ENCODE peak calls at places on chromosomes 6 and 20, in four cellular contexts. A is stimulated activated CD8-positive, alpha-beta memory T cell treated with anti-CD3 and anti-CD28 coated beads, Interleukin-2, amount 100 ng/mL, for 1 hour; Y is stimulated activated CD4-positive, alpha-beta T cell treated with anti-CD3 and anti-CD28 coated beads, Interleukin-4, amount 100 ng/mL, for 4 hours; N is neuronal stem cell. L is an unnamed sample.

GRCh38 chr20:56223352-56223751 is 25.2 kb upstream of the MC3R start:
- DNase-seq in A (no peak), Y (no peak), N (no peak), L (no peak)

GRCh38 chr6:37456816-37457560 is 24.0 kb downstream of the CMTR1 start:
- DNase-seq in A (no peak), Y (no peak), N (no peak), L (no peak)

GRCh38 chr6:15622045-15622750 is 40.6 kb downstream of the DTNBP1 start:
- DNase-seq in A (no peak), Y (no peak), N (no peak), L (no peak)

GRCh38 chr6:129050086-129050485 is 167.1 kb downstream of the LAMA2 start:
- DNase-seq in A (no peak), Y (no peak), N (no peak), L (no peak)

GRCh38 chr6:18302561-18303439 is 38.5 kb upstream of the DEK start:
- DNase-seq in A (no peak), Y (no peak), N (no peak), L (no peak)

GRCh38 chr20:37938954-37939353 is 36.0 kb downstream of the VSTM2L start:
- DNase-seq in A (no peak), Y (no peak), N (no peak), L (no peak)

GRCh38 chr6:153130515-153131036 is 506 bp downstream of the RGS17 start:
- DNase-seq in A (no peak), Y (no peak), N (peak; percentile 8), L (no peak)

GRCh38 chr20:21509597-21510331 is 4.1 kb downstream of the NKX2-2 start:
- DNase-seq in A (no peak), Y (no peak), N (no peak), L (no peak)

GRCh38 chr6:160060920-160061447 is 60.6 kb upstream of the SLC22A1 start:
- DNase-seq in A (no peak), Y (no peak), N (no peak), L (no peak)

GRCh38 chr6:148528292-148528691 is 185.7 kb downstream of the SASH1 start:
- DNase-seq in A (no peak), Y (no peak), N (no peak), L (no peak)

GRCh38 chr6:79094938-79095337 is 16.9 kb upstream of the PHIP start:
- DNase-seq in A (no peak), Y (no peak), N (no peak), L (no peak)

GRCh38 chr20:36217226-36217625 is 19.1 kb upstream of the AAR2 start:
- DNase-seq in A (no peak), Y (no peak), N (no peak), L (no peak)

GRCh38 chr20:61803903-61804804 is 261.5 kb downstream of the TAF4 start:
- DNase-seq in A (no peak), Y (no peak), N (no peak), L (no peak)

GRCh38 chr6:17167327-17167979 is 65.6 kb downstream of the STMND1 start:
- DNase-seq in A (no peak), Y (no peak), N (peak; percentile 30), L (no peak)

L was measured in GOT3.